ENCODE peak calls at places on chromosomes 11 and 22, in seven cellular contexts. S is MCF 10A, N is AG04450, P is Peyer's patch, L is HCT116, V is chondrocyte, B is cardiac fibroblast. I is an unnamed sample.

GRCh38 chr11:1556278-1557167 is 15.5 kb downstream of the DUSP8 start:
- DNase-seq in S (no peak), L (no peak), N (no peak), B (no peak), P (no peak), V (no peak), I (no peak)

GRCh38 chr22:45400046-45400445 is 13.4 kb downstream of the SMC1B start:
- DNase-seq in B (no peak), N (no peak), S (no peak), L (no peak), V (no peak), P (no peak), I (no peak)

GRCh38 chr22:37214431-37215025 is 2.3 kb upstream of the SSTR3 start:
- DNase-seq in L (no peak), V (peak; percentile 65), N (no peak), S (no peak), B (no peak), P (peak; percentile 42), I (no peak)

GRCh38 chr11:66336234-66337102 is at the start of gene RIN1:
- DNase-seq in V (peak; percentile 96), N (peak; percentile 97), P (peak; percentile 79), L (peak; percentile 82), B (peak; percentile 96), S (peak; percentile 96), I (peak; percentile 97)

GRCh38 chr11:2305862-2306823 is 4.3 kb downstream of the TSPAN32 start:
- DNase-seq in B (peak; percentile 96), L (no peak), S (no peak), N (peak; percentile 50), V (peak; percentile 41), P (peak; percentile 63), I (peak; percentile 86)

GRCh38 chr11:37504066-37504611 is 906.1 kb upstream of the RAG2 start:
- DNase-seq in P (peak; percentile 50), V (no peak), N (peak; percentile 55), B (peak; percentile 68), S (peak; percentile 89), L (no peak), I (peak; percentile 32)

GRCh38 chr11:11978792-11979486 is 29.5 kb downstream of the DKK3 start:
- DNase-seq in V (no peak), P (peak; percentile 55), B (peak; percentile 95), N (no peak), L (no peak), S (peak; percentile 65), I (no peak)

GRCh38 chr11:86288776-86289507 is 13.1 kb upstream of the HIKESHI start:
- DNase-seq in P (no peak), V (no peak), N (no peak), L (no peak), B (peak; percentile 6), S (no peak), I (no peak)

GRCh38 chr11:83007909-83008580 is 63.7 kb downstream of the RAB30 start:
- DNase-seq in L (no peak), P (peak; percentile 85), B (peak; percentile 48), S (no peak), V (no peak), N (no peak), I (no peak)

GRCh38 chr11:72899238-72899637 is 85.0 kb downstream of the ATG16L2 start:
- DNase-seq in L (no peak), P (no peak), N (no peak), B (no peak), S (no peak), V (no peak), I (no peak)

GRCh38 chr11:35598254-35599125 is 19.8 kb upstream of the FJX1 start:
- DNase-seq in V (no peak), B (no peak), P (no peak), N (no peak), S (no peak), L (no peak), I (no peak)

GRCh38 chr22:43493297-43493696 is 81.5 kb downstream of the MPPED1 start:
- DNase-seq in P (no peak), S (no peak), B (no peak), V (peak; percentile 55), N (no peak), L (no peak), I (no peak)

GRCh38 chr22:37228106-37229011 is 15.7 kb downstream of the RAC2 start:
- DNase-seq in B (peak; percentile 74), N (no peak), P (peak; percentile 70), S (no peak), V (no peak), L (peak; percentile 37), I (no peak)

GRCh38 chr22:32720924-32721323 is 80.6 kb upstream of the TIMP3 start:
- DNase-seq in P (no peak), N (no peak), L (no peak), B (peak; percentile 86), V (no peak), S (no peak), I (peak; percentile 87)

GRCh38 chr11:11884774-11885481 is 43.2 kb downstream of the USP47 start:
- DNase-seq in B (no peak), S (no peak), L (no peak), P (no peak), V (no peak), N (no peak), I (no peak)

GRCh38 chr22:43136255-43136654 is 6.9 kb downstream of the MCAT start:
- DNase-seq in S (peak; percentile 44), P (peak; percentile 77), N (no peak), V (no peak), L (no peak), B (peak; percentile 62), I (no peak)

GRCh38 chr22:42080287-42080686 is 787 bp downstream of the SMDT1 start:
- DNase-seq in L (no peak), P (peak; percentile 66), V (no peak), S (peak; percentile 28), N (no peak), B (peak; percentile 46), I (no peak)

GRCh38 chr11:29676993-29677392 is 339.8 kb downstream of the KCNA4 start:
- DNase-seq in P (no peak), B (peak; percentile 40), S (no peak), V (no peak), N (no peak), L (no peak), I (no peak)

GRCh38 chr11:129861702-129862107 is 33.7 kb downstream of the NFRKB start:
- DNase-seq in P (peak; percentile 85), N (peak; percentile 86), V (no peak), S (peak; percentile 89), B (peak; percentile 94), L (peak; percentile 61), I (peak; percentile 92)

GRCh38 chr11:28701760-28702449 is 593.7 kb downstream of the METTL15 start:
- DNase-seq in S (peak; percentile 91), P (peak; percentile 46), L (peak; percentile 69), N (no peak), V (no peak), B (peak; percentile 11), I (no peak)

GRCh38 chr11:107370390-107370789 is 87.2 kb downstream of the CWF19L2 start:
- DNase-seq in P (no peak), L (no peak), B (peak; percentile 39), N (peak; percentile 1), V (no peak), S (peak; percentile 42), I (no peak)

GRCh38 chr22:20803696-20804324 is 29.9 kb downstream of the SERPIND1 start:
- DNase-seq in L (peak; percentile 3), S (peak; percentile 39), P (peak; percentile 57), B (peak; percentile 52), N (peak; percentile 16), V (peak; percentile 75), I (peak; percentile 7)

DNA sequence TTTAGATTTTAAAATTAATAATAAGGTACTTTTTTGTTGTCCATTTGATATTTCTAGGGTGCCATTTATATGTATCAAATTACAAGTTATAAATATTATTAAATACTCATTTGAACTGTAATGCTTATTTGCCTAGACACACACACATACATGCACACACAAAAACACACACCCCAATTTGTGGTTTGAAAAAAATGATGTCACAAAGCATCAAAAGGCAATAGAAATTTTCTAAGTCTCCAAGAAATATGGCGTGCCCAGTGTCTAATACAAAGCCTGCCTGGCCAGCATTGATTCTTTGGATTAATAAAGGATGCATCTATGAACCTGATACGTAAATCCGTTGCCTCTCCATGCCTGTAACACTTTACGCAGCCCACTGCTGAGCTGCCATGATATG is 252.8 kb upstream of the BLID start:
- DNase-seq in B (no peak), S (no peak), L (no peak), P (no peak), N (no peak), V (no peak), I (no peak)
- TF ChIP-seq CTCF in B (no peak), S (no peak), L (no peak), P (no peak), N (no peak), V (no peak), I (no peak)

DNA sequence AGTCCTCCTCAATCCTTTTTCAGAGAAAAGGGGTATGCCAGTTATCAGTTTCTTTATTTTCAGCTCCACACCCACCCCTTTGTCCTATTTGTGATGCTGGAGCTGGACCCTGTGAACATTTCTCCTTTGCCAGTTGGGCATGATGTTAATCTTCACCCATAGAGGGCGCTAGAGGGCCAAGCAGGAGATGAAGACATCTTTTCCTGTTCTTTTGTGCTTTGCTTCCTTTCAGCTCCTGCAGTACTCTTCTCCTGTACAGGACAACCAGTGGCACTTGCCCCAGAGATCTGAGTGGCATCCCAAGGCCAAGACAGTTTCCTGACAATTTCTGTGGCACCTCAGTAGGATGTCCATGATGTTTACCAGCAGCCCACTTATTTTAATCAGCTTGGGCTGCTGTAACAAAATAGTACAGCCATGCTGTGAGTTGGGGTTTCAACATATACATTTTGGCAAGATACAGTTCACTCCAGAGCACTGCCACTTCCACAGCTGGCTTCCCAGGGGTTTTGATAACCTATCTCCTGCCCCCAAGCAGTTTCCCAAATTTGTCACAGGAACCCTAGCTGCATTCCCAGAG is 4.6 kb downstream of the SAA2 start:
- DNase-seq in L (peak; percentile 63), S (peak; percentile 86), N (peak; percentile 45), V (no peak), P (peak; percentile 89), B (peak; percentile 86), I (peak; percentile 58)
- TF ChIP-seq CTCF in L (peak; percentile 94), S (peak; percentile 94), N (peak; percentile 92), V (peak; percentile 87), P (peak; percentile 71), B (peak; percentile 97), I (peak; percentile 81)

DNA sequence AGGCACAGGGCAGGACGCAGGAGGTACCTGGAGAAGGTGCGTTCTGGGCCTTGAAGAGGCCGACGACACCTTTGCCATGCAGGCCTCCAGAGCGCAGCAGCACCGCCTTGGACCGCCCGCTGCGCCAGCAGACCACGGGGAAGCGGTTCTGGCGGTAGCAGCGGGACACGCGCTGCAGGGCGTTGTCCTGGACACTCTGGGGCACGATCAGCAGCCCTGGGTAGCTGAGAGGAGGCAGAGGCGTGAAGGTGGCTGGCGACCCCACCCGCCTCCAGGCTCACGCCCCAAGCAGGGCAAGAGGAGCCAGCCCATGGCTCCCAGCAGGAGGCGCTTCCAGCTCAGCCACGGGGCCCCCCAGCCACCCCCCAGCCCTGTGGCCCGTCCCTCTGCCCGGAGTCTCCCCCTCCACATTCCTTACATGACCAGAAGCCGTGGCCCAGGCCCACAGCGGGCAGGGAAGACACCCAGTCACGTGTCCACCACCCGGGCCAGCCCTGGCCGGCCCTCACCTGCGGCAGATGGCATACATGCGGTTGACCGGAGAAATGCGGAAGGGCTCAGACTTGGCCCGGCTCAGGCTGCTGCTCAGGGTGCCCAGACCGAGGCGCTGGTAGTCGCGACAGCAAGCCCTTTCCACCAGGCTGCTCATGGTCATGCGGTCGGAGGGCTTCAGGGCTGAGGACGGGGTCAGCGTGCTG is 15.2 kb downstream of the SBF1 start:
- DNase-seq in V (no peak), B (no peak), S (no peak), N (no peak), L (no peak), P (no peak), I (no peak)
- TF ChIP-seq CTCF in V (peak; percentile 16), B (no peak), S (no peak), N (no peak), L (no peak), P (no peak), I (no peak)

GRCh38 chr22:17131686-17132085 is 10.5 kb upstream of the TMEM121B start:
- DNase-seq in N (no peak), S (no peak), B (no peak), V (peak; percentile 21), L (no peak), P (no peak), I (no peak)
- TF ChIP-seq CTCF in N (no peak), S (no peak), B (no peak), V (no peak), L (no peak), P (no peak), I (no peak)